ENCODE peak calls at places on chromosomes 13 and 19, in eight cellular contexts. One of them, this sample, is unnamed.
A peak's percentile ranks its signal among the peaks of the same experiment; 100 is the strongest.

GRCh38 chr19:42420055-42420544 is 7.1 kb downstream of the LIPE start:
- DNase-seq in suprapubic skin: no peak
- DNase-seq in K562: peak; percentile 82
- DNase-seq in A549: peak; percentile 100
- DNase-seq in transverse colon: peak; percentile 64
- DNase-seq in tibial nerve: no peak
- DNase-seq in ovary: no peak
- DNase-seq in upper lobe of left lung: no peak
- DNase-seq in this sample: peak; percentile 48

GRCh38 chr19:33796164-33797100 is at the start of gene KCTD15:
- DNase-seq in suprapubic skin: no peak
- DNase-seq in K562: peak; percentile 61
- DNase-seq in A549: no peak
- DNase-seq in transverse colon: peak; percentile 45
- DNase-seq in tibial nerve: no peak
- DNase-seq in ovary: peak; percentile 74
- DNase-seq in upper lobe of left lung: no peak
- DNase-seq in this sample: peak; percentile 51

GRCh38 chr13:46173656-46174055 is 8.3 kb downstream of the LCP1 start:
- DNase-seq in suprapubic skin: no peak
- DNase-seq in K562: no peak
- DNase-seq in A549: no peak
- DNase-seq in transverse colon: no peak
- DNase-seq in tibial nerve: no peak
- DNase-seq in ovary: no peak
- DNase-seq in upper lobe of left lung: no peak
- DNase-seq in this sample: no peak

GRCh38 chr13:105502193-105502592 is 1033.3 kb downstream of the EFNB2 start:
- DNase-seq in suprapubic skin: no peak
- DNase-seq in K562: no peak
- DNase-seq in A549: no peak
- DNase-seq in transverse colon: no peak
- DNase-seq in tibial nerve: no peak
- DNase-seq in ovary: no peak
- DNase-seq in upper lobe of left lung: no peak
- DNase-seq in this sample: no peak

GRCh38 chr19:9146882-9147281 is 6.7 kb downstream of the ZNF317 start:
- DNase-seq in suprapubic skin: no peak
- DNase-seq in K562: no peak
- DNase-seq in A549: no peak
- DNase-seq in transverse colon: no peak
- DNase-seq in tibial nerve: no peak
- DNase-seq in ovary: no peak
- DNase-seq in upper lobe of left lung: no peak
- DNase-seq in this sample: no peak

GRCh38 chr19:16876904-16877361 is 11.9 kb upstream of the F2RL3 start:
- DNase-seq in suprapubic skin: no peak
- DNase-seq in K562: no peak
- DNase-seq in A549: no peak
- DNase-seq in transverse colon: peak; percentile 24
- DNase-seq in tibial nerve: no peak
- DNase-seq in ovary: no peak
- DNase-seq in upper lobe of left lung: no peak
- DNase-seq in this sample: no peak

GRCh38 chr19:460877-461609 is at the start of gene SHC2:
- DNase-seq in suprapubic skin: no peak
- DNase-seq in K562: no peak
- DNase-seq in A549: no peak
- DNase-seq in transverse colon: peak; percentile 34
- DNase-seq in tibial nerve: no peak
- DNase-seq in ovary: peak; percentile 71
- DNase-seq in upper lobe of left lung: no peak
- DNase-seq in this sample: peak; percentile 45

GRCh38 chr13:29383476-29383875 is 212.0 kb downstream of the SLC7A1 start:
- DNase-seq in suprapubic skin: no peak
- DNase-seq in K562: no peak
- DNase-seq in A549: no peak
- DNase-seq in transverse colon: no peak
- DNase-seq in tibial nerve: no peak
- DNase-seq in ovary: no peak
- DNase-seq in upper lobe of left lung: no peak
- DNase-seq in this sample: no peak

GRCh38 chr19:39131255-39131755 is 5.7 kb downstream of the PAK4 start:
- DNase-seq in suprapubic skin: no peak
- DNase-seq in K562: no peak
- DNase-seq in A549: no peak
- DNase-seq in transverse colon: no peak
- DNase-seq in tibial nerve: no peak
- DNase-seq in ovary: no peak
- DNase-seq in upper lobe of left lung: peak; percentile 42
- DNase-seq in this sample: no peak

GRCh38 chr19:29678484-29679106 is 13.3 kb downstream of the PLEKHF1 start:
- DNase-seq in suprapubic skin: no peak
- DNase-seq in K562: peak; percentile 28
- DNase-seq in A549: no peak
- DNase-seq in transverse colon: peak; percentile 28
- DNase-seq in tibial nerve: peak; percentile 72
- DNase-seq in ovary: peak; percentile 59
- DNase-seq in upper lobe of left lung: no peak
- DNase-seq in this sample: no peak

GRCh38 chr19:55750715-55751114 is 8.2 kb upstream of the RFPL4A start:
- DNase-seq in suprapubic skin: no peak
- DNase-seq in K562: no peak
- DNase-seq in A549: no peak
- DNase-seq in transverse colon: no peak
- DNase-seq in tibial nerve: no peak
- DNase-seq in ovary: no peak
- DNase-seq in upper lobe of left lung: no peak
- DNase-seq in this sample: no peak

GRCh38 chr13:111645198-111645597 is 324.8 kb downstream of the TEX29 start:
- DNase-seq in suprapubic skin: no peak
- DNase-seq in K562: no peak
- DNase-seq in A549: no peak
- DNase-seq in transverse colon: no peak
- DNase-seq in tibial nerve: no peak
- DNase-seq in ovary: no peak
- DNase-seq in upper lobe of left lung: peak; percentile 7
- DNase-seq in this sample: no peak

GRCh38 chr19:2288010-2288742 is 6.2 kb upstream of the PEAK3 start:
- DNase-seq in suprapubic skin: no peak
- DNase-seq in K562: no peak
- DNase-seq in A549: no peak
- DNase-seq in transverse colon: no peak
- DNase-seq in tibial nerve: no peak
- DNase-seq in ovary: no peak
- DNase-seq in upper lobe of left lung: no peak
- DNase-seq in this sample: no peak

GRCh38 chr19:2289714-2290435 is 7.9 kb upstream of the PEAK3 start:
- DNase-seq in suprapubic skin: no peak
- DNase-seq in K562: peak; percentile 67
- DNase-seq in A549: no peak
- DNase-seq in transverse colon: peak; percentile 53
- DNase-seq in tibial nerve: no peak
- DNase-seq in ovary: no peak
- DNase-seq in upper lobe of left lung: peak; percentile 70
- DNase-seq in this sample: peak; percentile 41

GRCh38 chr19:2288743-2289713 is 7.1 kb upstream of the PEAK3 start:
- DNase-seq in suprapubic skin: no peak
- DNase-seq in K562: no peak
- DNase-seq in A549: no peak
- DNase-seq in transverse colon: no peak
- DNase-seq in tibial nerve: no peak
- DNase-seq in ovary: no peak
- DNase-seq in upper lobe of left lung: no peak
- DNase-seq in this sample: no peak

GRCh38 chr19:2291185-2291751 is 9.3 kb upstream of the PEAK3 start:
- DNase-seq in suprapubic skin: no peak
- DNase-seq in K562: no peak
- DNase-seq in A549: no peak
- DNase-seq in transverse colon: no peak
- DNase-seq in tibial nerve: no peak
- DNase-seq in ovary: no peak
- DNase-seq in upper lobe of left lung: no peak
- DNase-seq in this sample: no peak

DNA sequence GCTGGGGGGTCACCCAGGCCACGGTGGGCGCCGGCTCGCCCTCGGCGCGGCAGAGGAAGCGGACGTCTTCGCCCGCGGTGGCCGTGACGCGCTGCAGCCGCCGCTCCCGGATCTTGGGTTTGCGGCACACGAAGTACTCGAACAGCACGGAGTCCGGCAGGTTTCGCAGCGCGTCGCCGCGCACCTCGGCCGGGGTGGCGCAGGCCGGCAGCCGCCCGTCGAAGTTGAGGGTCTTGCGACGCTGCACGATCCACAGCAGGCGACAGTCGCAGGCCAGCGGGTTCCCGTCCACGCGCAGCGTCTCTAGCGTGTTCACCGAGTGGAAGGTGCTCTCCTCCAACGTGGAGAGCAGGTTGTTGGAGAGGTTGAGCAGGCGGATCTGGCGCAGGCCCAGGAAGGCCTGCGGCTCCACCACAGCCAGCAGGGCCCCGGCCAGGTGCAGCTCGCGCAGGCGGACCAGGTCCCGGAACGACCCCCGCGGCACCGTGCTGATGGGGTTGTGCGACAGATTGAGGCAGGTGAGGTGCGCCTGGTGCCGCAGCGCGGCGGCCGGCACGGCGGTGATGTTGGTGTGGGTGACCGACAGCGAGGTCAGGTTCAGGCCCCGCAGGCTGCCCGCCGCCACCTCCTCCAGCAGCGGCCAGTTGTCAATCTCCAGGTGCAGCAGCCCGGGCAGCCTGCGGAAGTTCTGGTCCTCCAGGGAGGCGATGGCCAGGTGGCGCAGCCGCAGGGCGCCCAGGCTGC is 8.6 kb upstream of the PEAK3 start:
- DNase-seq in suprapubic skin: no peak
- DNase-seq in K562: no peak
- DNase-seq in A549: no peak
- DNase-seq in transverse colon: peak; percentile 37
- DNase-seq in tibial nerve: no peak
- DNase-seq in ovary: no peak
- DNase-seq in upper lobe of left lung: no peak
- DNase-seq in this sample: no peak
- TF ChIP-seq EP300 in suprapubic skin: no peak
- TF ChIP-seq EP300 in K562: no peak
- TF ChIP-seq EP300 in A549: no peak
- TF ChIP-seq EP300 in transverse colon: no peak
- TF ChIP-seq EP300 in tibial nerve: no peak
- TF ChIP-seq EP300 in ovary: no peak
- TF ChIP-seq EP300 in upper lobe of left lung: no peak
- TF ChIP-seq EP300 in this sample: no peak

GRCh38 chr13:53110181-53110580 is 81.6 kb downstream of the OLFM4 start:
- DNase-seq in suprapubic skin: no peak
- DNase-seq in K562: no peak
- DNase-seq in A549: no peak
- DNase-seq in transverse colon: no peak
- DNase-seq in tibial nerve: no peak
- DNase-seq in ovary: no peak
- DNase-seq in upper lobe of left lung: no peak
- DNase-seq in this sample: no peak

GRCh38 chr13:53110614-53111013 is 82.0 kb downstream of the OLFM4 start:
- DNase-seq in suprapubic skin: no peak
- DNase-seq in K562: no peak
- DNase-seq in A549: no peak
- DNase-seq in transverse colon: no peak
- DNase-seq in tibial nerve: no peak
- DNase-seq in ovary: no peak
- DNase-seq in upper lobe of left lung: no peak
- DNase-seq in this sample: no peak

DNA sequence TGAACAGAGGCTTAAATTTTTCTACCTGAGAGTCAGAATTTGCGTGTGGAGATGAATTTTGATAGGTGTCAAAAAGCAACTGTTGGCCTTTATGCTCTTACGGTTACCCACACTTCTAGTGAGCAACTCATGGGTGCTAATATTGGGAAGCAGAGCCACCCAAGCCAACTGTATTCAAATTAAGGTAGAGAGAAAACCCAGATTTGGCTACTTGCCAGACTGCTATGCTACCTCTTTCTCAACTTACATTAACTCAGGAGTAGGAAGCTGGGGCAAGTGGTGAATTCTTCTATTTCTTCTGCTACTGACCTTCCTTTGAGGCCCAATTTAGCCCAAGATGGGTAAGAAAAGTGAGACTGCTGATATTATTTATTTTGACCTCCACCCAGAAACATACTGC is 83.9 kb downstream of the OLFM4 start:
- DNase-seq in suprapubic skin: no peak
- DNase-seq in K562: no peak
- DNase-seq in A549: no peak
- DNase-seq in transverse colon: no peak
- DNase-seq in tibial nerve: no peak
- DNase-seq in ovary: no peak
- DNase-seq in upper lobe of left lung: no peak
- DNase-seq in this sample: no peak
- H3K4me3 ChIP-seq in suprapubic skin: no peak overlapping the region
- H3K4me3 ChIP-seq in K562: no peak overlapping the region
- H3K4me3 ChIP-seq in A549: no peak overlapping the region
- H3K4me3 ChIP-seq in transverse colon: no peak overlapping the region
- H3K4me3 ChIP-seq in tibial nerve: no peak overlapping the region
- H3K4me3 ChIP-seq in ovary: no peak overlapping the region
- H3K4me3 ChIP-seq in upper lobe of left lung: no peak overlapping the region
- H3K4me3 ChIP-seq in this sample: no peak overlapping the region

GRCh38 chr13:40537146-40537895 is 129.1 kb downstream of the FOXO1 start:
- DNase-seq in suprapubic skin: no peak
- DNase-seq in K562: no peak
- DNase-seq in A549: no peak
- DNase-seq in transverse colon: no peak
- DNase-seq in tibial nerve: no peak
- DNase-seq in ovary: no peak
- DNase-seq in upper lobe of left lung: no peak
- DNase-seq in this sample: no peak
- H3K27ac ChIP-seq in suprapubic skin: peak overlapping the region; percentile 59
- H3K27ac ChIP-seq in K562: no peak overlapping the region
- H3K27ac ChIP-seq in A549: peak overlapping the region; percentile 35
- H3K27ac ChIP-seq in transverse colon: no peak overlapping the region
- H3K27ac ChIP-seq in tibial nerve: no peak overlapping the region
- H3K27ac ChIP-seq in ovary: no peak overlapping the region
- H3K27ac ChIP-seq in upper lobe of left lung: no peak overlapping the region
- H3K27ac ChIP-seq in this sample: no peak overlapping the region

DNA sequence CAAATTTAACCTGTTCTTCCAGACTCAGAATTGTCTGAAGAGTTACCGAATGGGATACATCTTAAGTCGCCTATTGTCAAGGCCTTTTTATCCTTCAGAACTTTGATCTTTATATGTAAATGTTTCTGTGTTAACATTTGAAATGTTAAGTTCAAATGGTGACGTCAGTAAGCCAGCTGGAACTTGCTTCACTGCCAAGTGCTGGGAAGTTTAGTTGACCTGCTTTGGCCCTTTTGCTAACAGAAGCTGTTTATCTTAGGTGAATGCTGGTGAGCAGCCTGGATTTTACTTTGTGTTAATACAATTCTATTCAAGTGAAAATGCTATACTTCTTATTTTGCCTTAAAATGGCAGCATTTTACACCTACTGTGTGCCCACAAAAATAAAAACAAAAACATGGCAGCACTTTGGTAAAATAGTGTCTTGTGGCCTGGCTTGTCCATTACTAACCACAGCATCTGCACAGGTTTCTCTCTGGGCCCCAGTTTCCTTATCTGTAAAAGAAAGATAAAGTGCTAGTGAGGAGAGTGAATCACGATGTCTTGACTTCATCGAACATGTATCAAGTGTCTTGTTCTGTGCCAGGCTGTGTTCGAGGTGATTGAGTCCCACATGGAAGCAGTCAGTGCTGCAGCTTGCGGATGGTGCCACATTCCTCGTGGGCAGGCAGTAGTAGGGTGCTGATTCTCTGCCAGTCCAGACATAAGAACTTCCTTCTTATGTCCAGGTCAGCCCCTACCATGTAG is 2.2 kb downstream of the NAXD start:
- DNase-seq in suprapubic skin: no peak
- DNase-seq in K562: peak; percentile 38
- DNase-seq in A549: no peak
- DNase-seq in transverse colon: peak; percentile 59
- DNase-seq in tibial nerve: peak; percentile 35
- DNase-seq in ovary: peak; percentile 78
- DNase-seq in upper lobe of left lung: peak; percentile 54
- DNase-seq in this sample: peak; percentile 85
- TF ChIP-seq EP300 in suprapubic skin: no peak
- TF ChIP-seq EP300 in K562: no peak
- TF ChIP-seq EP300 in A549: no peak
- TF ChIP-seq EP300 in transverse colon: peak; percentile 82
- TF ChIP-seq EP300 in tibial nerve: peak; percentile 36
- TF ChIP-seq EP300 in ovary: no peak
- TF ChIP-seq EP300 in upper lobe of left lung: no peak
- TF ChIP-seq EP300 in this sample: no peak

This sample was measured in stomach.